ENCODE peak calls at places on chromosomes 1 and 21, in six cellular contexts. One of them, this sample, is unnamed.

GRCh38 chr21:46639489-46640386 is 4.3 kb downstream of the PRMT2 start:
- DNase-seq in mammary epithelial cell: no peak
- DNase-seq in adrenal gland: no peak
- DNase-seq in sigmoid colon: no peak
- DNase-seq in RWPE1: no peak
- DNase-seq in body of pancreas: no peak
- DNase-seq in this sample: no peak

GRCh38 chr21:16492892-16493291 is 763.1 kb downstream of the USP25 start:
- DNase-seq in adrenal gland: no peak
- DNase-seq in sigmoid colon: no peak
- DNase-seq in body of pancreas: no peak
- DNase-seq in mammary epithelial cell: no peak
- DNase-seq in RWPE1: no peak
- DNase-seq in this sample: no peak

GRCh38 chr1:152148051-152148450 is 11.0 kb downstream of the RPTN start:
- DNase-seq in sigmoid colon: no peak
- DNase-seq in adrenal gland: no peak
- DNase-seq in body of pancreas: no peak
- DNase-seq in RWPE1: no peak
- DNase-seq in mammary epithelial cell: no peak
- DNase-seq in this sample: no peak

GRCh38 chr1:43706598-43707190 is 642 bp upstream of the ST3GAL3 start:
- DNase-seq in mammary epithelial cell: peak
- DNase-seq in body of pancreas: peak
- DNase-seq in adrenal gland: peak
- DNase-seq in RWPE1: no peak
- DNase-seq in sigmoid colon: no peak
- DNase-seq in this sample: no peak

GRCh38 chr1:204984499-204984898 is 58.5 kb upstream of the CNTN2 start:
- DNase-seq in sigmoid colon: no peak
- DNase-seq in RWPE1: no peak
- DNase-seq in mammary epithelial cell: no peak
- DNase-seq in body of pancreas: no peak
- DNase-seq in adrenal gland: no peak
- DNase-seq in this sample: no peak

GRCh38 chr21:37226356-37226920 is 40.7 kb downstream of the VPS26C start:
- DNase-seq in mammary epithelial cell: no peak
- DNase-seq in adrenal gland: no peak
- DNase-seq in RWPE1: no peak
- DNase-seq in sigmoid colon: no peak
- DNase-seq in body of pancreas: no peak
- DNase-seq in this sample: no peak

GRCh38 chr1:118113261-118113660 is 71.8 kb downstream of the SPAG17 start:
- DNase-seq in mammary epithelial cell: peak
- DNase-seq in RWPE1: peak
- DNase-seq in body of pancreas: no peak
- DNase-seq in adrenal gland: no peak
- DNase-seq in sigmoid colon: no peak
- DNase-seq in this sample: peak

GRCh38 chr1:151132676-151133338 is 13.6 kb downstream of the SEMA6C start:
- DNase-seq in sigmoid colon: no peak
- DNase-seq in RWPE1: no peak
- DNase-seq in adrenal gland: no peak
- DNase-seq in body of pancreas: peak
- DNase-seq in mammary epithelial cell: no peak
- DNase-seq in this sample: no peak

GRCh38 chr1:219374167-219374566 is 200.5 kb downstream of the LYPLAL1 start:
- DNase-seq in RWPE1: no peak
- DNase-seq in mammary epithelial cell: no peak
- DNase-seq in adrenal gland: no peak
- DNase-seq in sigmoid colon: no peak
- DNase-seq in body of pancreas: no peak
- DNase-seq in this sample: no peak

GRCh38 chr1:148334339-148335130 is 148.6 kb downstream of the PPIAL4G start:
- DNase-seq in adrenal gland: peak
- DNase-seq in sigmoid colon: peak
- DNase-seq in mammary epithelial cell: peak
- DNase-seq in RWPE1: peak
- DNase-seq in body of pancreas: peak
- DNase-seq in this sample: peak

GRCh38 chr1:55276671-55277376 is 61.7 kb upstream of the USP24 start:
- DNase-seq in RWPE1: no peak
- DNase-seq in body of pancreas: no peak
- DNase-seq in mammary epithelial cell: no peak
- DNase-seq in sigmoid colon: no peak
- DNase-seq in adrenal gland: no peak
- DNase-seq in this sample: no peak

GRCh38 chr1:13892671-13893325 is 192.8 kb downstream of the PRDM2 start:
- DNase-seq in RWPE1: no peak
- DNase-seq in mammary epithelial cell: no peak
- DNase-seq in adrenal gland: no peak
- DNase-seq in body of pancreas: peak
- DNase-seq in sigmoid colon: no peak
- DNase-seq in this sample: no peak

GRCh38 chr1:153001382-153001781 is at the start of gene SPRR3:
- DNase-seq in body of pancreas: no peak
- DNase-seq in RWPE1: no peak
- DNase-seq in sigmoid colon: no peak
- DNase-seq in adrenal gland: no peak
- DNase-seq in mammary epithelial cell: no peak
- DNase-seq in this sample: no peak

GRCh38 chr21:34580181-34580700 is 34.7 kb downstream of the RCAN1 start:
- DNase-seq in RWPE1: peak
- DNase-seq in body of pancreas: peak
- DNase-seq in sigmoid colon: no peak
- DNase-seq in adrenal gland: peak
- DNase-seq in mammary epithelial cell: peak
- DNase-seq in this sample: no peak

GRCh38 chr1:43576521-43576920 is 45.8 kb downstream of the PTPRF start:
- DNase-seq in sigmoid colon: no peak
- DNase-seq in mammary epithelial cell: no peak
- DNase-seq in body of pancreas: no peak
- DNase-seq in RWPE1: no peak
- DNase-seq in adrenal gland: no peak
- DNase-seq in this sample: no peak

GRCh38 chr1:76035053-76035452 is 39.5 kb upstream of the ST6GALNAC3 start:
- DNase-seq in RWPE1: no peak
- DNase-seq in sigmoid colon: no peak
- DNase-seq in mammary epithelial cell: no peak
- DNase-seq in adrenal gland: no peak
- DNase-seq in body of pancreas: no peak
- DNase-seq in this sample: peak

GRCh38 chr1:151908228-151908691 is 1.1 kb downstream of the THEM4 start:
- DNase-seq in RWPE1: no peak
- DNase-seq in sigmoid colon: no peak
- DNase-seq in adrenal gland: no peak
- DNase-seq in mammary epithelial cell: no peak
- DNase-seq in body of pancreas: no peak
- DNase-seq in this sample: no peak

GRCh38 chr1:93256433-93256832 is 75.9 kb downstream of the CCDC18 start:
- DNase-seq in RWPE1: no peak
- DNase-seq in adrenal gland: no peak
- DNase-seq in body of pancreas: no peak
- DNase-seq in sigmoid colon: no peak
- DNase-seq in mammary epithelial cell: no peak
- DNase-seq in this sample: no peak

GRCh38 chr1:151512801-151513625 is 1.8 kb downstream of the CGN start:
- DNase-seq in body of pancreas: peak
- DNase-seq in sigmoid colon: peak
- DNase-seq in RWPE1: peak
- DNase-seq in mammary epithelial cell: peak
- DNase-seq in adrenal gland: no peak
- DNase-seq in this sample: no peak

GRCh38 chr1:19872190-19872589 is 10.0 kb upstream of the OTUD3 start:
- DNase-seq in sigmoid colon: no peak
- DNase-seq in adrenal gland: no peak
- DNase-seq in mammary epithelial cell: peak
- DNase-seq in body of pancreas: peak
- DNase-seq in RWPE1: peak
- DNase-seq in this sample: no peak

GRCh38 chr1:84271452-84272273 is 29.8 kb upstream of the SAMD13 start:
- DNase-seq in RWPE1: no peak
- DNase-seq in sigmoid colon: no peak
- DNase-seq in adrenal gland: no peak
- DNase-seq in mammary epithelial cell: no peak
- DNase-seq in body of pancreas: no peak
- DNase-seq in this sample: no peak

GRCh38 chr1:24489674-24490073 is 13.0 kb upstream of the RCAN3 start:
- DNase-seq in body of pancreas: no peak
- DNase-seq in sigmoid colon: no peak
- DNase-seq in mammary epithelial cell: no peak
- DNase-seq in RWPE1: no peak
- DNase-seq in adrenal gland: no peak
- DNase-seq in this sample: no peak

GRCh38 chr1:24491577-24492360 is 10.9 kb upstream of the RCAN3 start:
- DNase-seq in sigmoid colon: no peak
- DNase-seq in body of pancreas: no peak
- DNase-seq in adrenal gland: no peak
- DNase-seq in mammary epithelial cell: no peak
- DNase-seq in RWPE1: no peak
- DNase-seq in this sample: no peak

GRCh38 chr1:24498589-24498988 is 4.0 kb upstream of the RCAN3 start:
- DNase-seq in body of pancreas: no peak
- DNase-seq in RWPE1: no peak
- DNase-seq in sigmoid colon: no peak
- DNase-seq in adrenal gland: no peak
- DNase-seq in mammary epithelial cell: no peak
- DNase-seq in this sample: no peak

GRCh38 chr1:24490101-24490781 is 12.4 kb upstream of the RCAN3 start:
- DNase-seq in RWPE1: no peak
- DNase-seq in sigmoid colon: no peak
- DNase-seq in mammary epithelial cell: no peak
- DNase-seq in body of pancreas: no peak
- DNase-seq in adrenal gland: no peak
- DNase-seq in this sample: no peak

GRCh38 chr1:24493785-24494184 is 8.9 kb upstream of the RCAN3 start:
- DNase-seq in RWPE1: no peak
- DNase-seq in sigmoid colon: no peak
- DNase-seq in adrenal gland: no peak
- DNase-seq in body of pancreas: no peak
- DNase-seq in mammary epithelial cell: no peak
- DNase-seq in this sample: no peak
- H3K27ac ChIP-seq in RWPE1: no peak
- H3K27ac ChIP-seq in sigmoid colon: no peak
- H3K27ac ChIP-seq in adrenal gland: no peak
- H3K27ac ChIP-seq in body of pancreas: no peak
- H3K27ac ChIP-seq in mammary epithelial cell: no peak
- H3K27ac ChIP-seq in this sample: no peak

GRCh38 chr1:200207711-200208126 is 180.2 kb downstream of the NR5A2 start:
- DNase-seq in RWPE1: no peak
- DNase-seq in adrenal gland: no peak
- DNase-seq in body of pancreas: no peak
- DNase-seq in mammary epithelial cell: no peak
- DNase-seq in sigmoid colon: no peak
- DNase-seq in this sample: peak

GRCh38 chr1:200213392-200213791 is 185.9 kb downstream of the NR5A2 start:
- DNase-seq in RWPE1: no peak
- DNase-seq in sigmoid colon: no peak
- DNase-seq in body of pancreas: no peak
- DNase-seq in mammary epithelial cell: no peak
- DNase-seq in adrenal gland: no peak
- DNase-seq in this sample: no peak

GRCh38 chr1:200213921-200214320 is 186.4 kb downstream of the NR5A2 start:
- DNase-seq in mammary epithelial cell: no peak
- DNase-seq in sigmoid colon: no peak
- DNase-seq in adrenal gland: no peak
- DNase-seq in RWPE1: no peak
- DNase-seq in body of pancreas: no peak
- DNase-seq in this sample: no peak

GRCh38 chr1:200215350-200215749 is 187.8 kb downstream of the NR5A2 start:
- DNase-seq in adrenal gland: no peak
- DNase-seq in mammary epithelial cell: no peak
- DNase-seq in sigmoid colon: no peak
- DNase-seq in body of pancreas: no peak
- DNase-seq in RWPE1: no peak
- DNase-seq in this sample: no peak

DNA sequence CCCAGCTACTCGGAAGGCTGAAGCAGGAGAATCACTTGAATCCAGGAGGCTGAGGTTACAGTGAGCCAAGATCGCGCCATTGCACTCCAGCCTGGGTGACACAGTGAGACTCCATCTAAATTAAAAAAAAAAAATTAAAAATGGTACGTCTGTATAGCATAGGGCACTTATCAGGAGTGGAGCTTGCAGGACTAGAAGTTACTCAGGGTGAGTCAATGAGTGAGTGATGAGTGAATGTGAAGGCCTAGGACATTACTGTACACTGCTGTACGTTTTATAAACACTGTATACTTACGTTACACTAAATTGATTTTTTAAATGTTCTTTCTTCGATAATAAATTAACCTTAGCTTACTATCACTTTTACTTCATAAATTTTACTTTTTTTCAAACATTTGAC is 183.6 kb downstream of the NR5A2 start:
- DNase-seq in mammary epithelial cell: peak
- DNase-seq in RWPE1: peak
- DNase-seq in adrenal gland: no peak
- DNase-seq in body of pancreas: no peak
- DNase-seq in sigmoid colon: no peak
- DNase-seq in this sample: peak
- H3K27ac ChIP-seq in mammary epithelial cell: no peak
- H3K27ac ChIP-seq in RWPE1: no peak
- H3K27ac ChIP-seq in adrenal gland: no peak
- H3K27ac ChIP-seq in body of pancreas: no peak
- H3K27ac ChIP-seq in sigmoid colon: no peak
- H3K27ac ChIP-seq in this sample: no peak

GRCh38 chr1:234998174-234998741 is 130.4 kb downstream of the TOMM20 start:
- DNase-seq in adrenal gland: peak
- DNase-seq in body of pancreas: no peak
- DNase-seq in RWPE1: peak
- DNase-seq in mammary epithelial cell: peak
- DNase-seq in sigmoid colon: peak
- DNase-seq in this sample: peak

GRCh38 chr1:234999513-234999940 is 129.1 kb downstream of the TOMM20 start:
- DNase-seq in sigmoid colon: peak
- DNase-seq in body of pancreas: no peak
- DNase-seq in adrenal gland: peak
- DNase-seq in mammary epithelial cell: no peak
- DNase-seq in RWPE1: no peak
- DNase-seq in this sample: no peak

GRCh38 chr1:234994411-234995295 is 134.0 kb downstream of the TOMM20 start:
- DNase-seq in sigmoid colon: peak
- DNase-seq in RWPE1: no peak
- DNase-seq in adrenal gland: no peak
- DNase-seq in body of pancreas: no peak
- DNase-seq in mammary epithelial cell: no peak
- DNase-seq in this sample: no peak

GRCh38 chr1:234996245-234996757 is 132.3 kb downstream of the TOMM20 start:
- DNase-seq in body of pancreas: no peak
- DNase-seq in adrenal gland: peak
- DNase-seq in mammary epithelial cell: no peak
- DNase-seq in RWPE1: no peak
- DNase-seq in sigmoid colon: peak
- DNase-seq in this sample: no peak

GRCh38 chr1:234997201-234998173 is 131.2 kb downstream of the TOMM20 start:
- DNase-seq in sigmoid colon: peak
- DNase-seq in adrenal gland: peak
- DNase-seq in body of pancreas: peak
- DNase-seq in RWPE1: peak
- DNase-seq in mammary epithelial cell: peak
- DNase-seq in this sample: peak
- H3K27ac ChIP-seq in sigmoid colon: peak
- H3K27ac ChIP-seq in adrenal gland: peak
- H3K27ac ChIP-seq in body of pancreas: peak
- H3K27ac ChIP-seq in RWPE1: peak
- H3K27ac ChIP-seq in mammary epithelial cell: peak
- H3K27ac ChIP-seq in this sample: peak

GRCh38 chr1:231929311-231929710 is 302.7 kb downstream of the DISC1 start:
- DNase-seq in RWPE1: peak
- DNase-seq in body of pancreas: no peak
- DNase-seq in adrenal gland: no peak
- DNase-seq in mammary epithelial cell: peak
- DNase-seq in sigmoid colon: no peak
- DNase-seq in this sample: peak
- H3K27ac ChIP-seq in RWPE1: peak
- H3K27ac ChIP-seq in body of pancreas: no peak
- H3K27ac ChIP-seq in adrenal gland: no peak
- H3K27ac ChIP-seq in mammary epithelial cell: peak
- H3K27ac ChIP-seq in sigmoid colon: peak
- H3K27ac ChIP-seq in this sample: peak

This sample was measured in brain microvascular endothelial cell.